ENCODE peak calls at places on chromosomes 1 and 21, in four cellular contexts. One of them, this sample, is unnamed.

GRCh38 chr21:31873275-31873695 is 465 bp downstream of the HUNK start:
- DNase-seq in K562: no peak
- DNase-seq in SK-N-SH: peak; percentile 88
- DNase-seq in WTC11: peak; percentile 42
- DNase-seq in this sample: peak; percentile 79

GRCh38 chr1:67850151-67850551 is 16.9 kb upstream of the GNG12 start:
- DNase-seq in K562: peak; percentile 49
- DNase-seq in SK-N-SH: peak; percentile 17
- DNase-seq in WTC11: no peak
- DNase-seq in this sample: no peak

GRCh38 chr21:45954271-45954670 is 27.3 kb upstream of the COL6A1 start:
- DNase-seq in K562: no peak
- DNase-seq in SK-N-SH: peak; percentile 31
- DNase-seq in WTC11: no peak
- DNase-seq in this sample: no peak

GRCh38 chr1:116763787-116764465 is 9.7 kb downstream of the CD2 start:
- DNase-seq in K562: peak; percentile 84
- DNase-seq in SK-N-SH: peak; percentile 42
- DNase-seq in WTC11: peak; percentile 55
- DNase-seq in this sample: no peak

GRCh38 chr1:38061883-38062328 is 15.3 kb upstream of the POU3F1 start:
- DNase-seq in K562: no peak
- DNase-seq in SK-N-SH: no peak
- DNase-seq in WTC11: no peak
- DNase-seq in this sample: no peak

GRCh38 chr1:157104598-157105293 is 5.1 kb upstream of the ETV3L start:
- DNase-seq in K562: no peak
- DNase-seq in SK-N-SH: no peak
- DNase-seq in WTC11: no peak
- DNase-seq in this sample: no peak

GRCh38 chr21:24367936-24368335 is 1239.3 kb downstream of the MRPL39 start:
- DNase-seq in K562: no peak
- DNase-seq in SK-N-SH: no peak
- DNase-seq in WTC11: no peak
- DNase-seq in this sample: no peak

GRCh38 chr1:168696125-168696524 is 32.9 kb downstream of the DPT start:
- DNase-seq in K562: no peak
- DNase-seq in SK-N-SH: no peak
- DNase-seq in WTC11: no peak
- DNase-seq in this sample: no peak

GRCh38 chr1:25568834-25569598 is 25.6 kb downstream of the LDLRAP1 start:
- DNase-seq in K562: peak; percentile 83
- DNase-seq in SK-N-SH: no peak
- DNase-seq in WTC11: no peak
- DNase-seq in this sample: no peak

GRCh38 chr1:240575976-240576666 is 35.8 kb downstream of the GREM2 start:
- DNase-seq in K562: peak; percentile 9
- DNase-seq in SK-N-SH: no peak
- DNase-seq in WTC11: no peak
- DNase-seq in this sample: no peak

GRCh38 chr1:43206721-43207228 is 34.6 kb downstream of the CFAP57 start:
- DNase-seq in K562: no peak
- DNase-seq in SK-N-SH: no peak
- DNase-seq in WTC11: peak; percentile 60
- DNase-seq in this sample: no peak

GRCh38 chr21:26977741-26978140 is 10.9 kb upstream of the ADAMTS5 start:
- DNase-seq in K562: no peak
- DNase-seq in SK-N-SH: no peak
- DNase-seq in WTC11: no peak
- DNase-seq in this sample: no peak

GRCh38 chr1:74712863-74713262 is 20.0 kb downstream of the CRYZ start:
- DNase-seq in K562: no peak
- DNase-seq in SK-N-SH: no peak
- DNase-seq in WTC11: no peak
- DNase-seq in this sample: no peak

GRCh38 chr1:28437260-28437923 is 67.9 kb downstream of the PHACTR4 start:
- DNase-seq in K562: peak; percentile 63
- DNase-seq in SK-N-SH: no peak
- DNase-seq in WTC11: no peak
- DNase-seq in this sample: no peak

GRCh38 chr1:111491070-111491469 is 12.4 kb downstream of the ADORA3 start:
- DNase-seq in K562: no peak
- DNase-seq in SK-N-SH: no peak
- DNase-seq in WTC11: no peak
- DNase-seq in this sample: no peak

GRCh38 chr1:23452011-23452411 is 27.5 kb upstream of the TCEA3 start:
- DNase-seq in K562: no peak
- DNase-seq in SK-N-SH: peak; percentile 54
- DNase-seq in WTC11: no peak
- DNase-seq in this sample: no peak
- TF ChIP-seq TEAD4 in K562: no peak
- TF ChIP-seq TEAD4 in SK-N-SH: no peak
- TF ChIP-seq TEAD4 in WTC11: no peak
- TF ChIP-seq TEAD4 in this sample: no peak

DNA sequence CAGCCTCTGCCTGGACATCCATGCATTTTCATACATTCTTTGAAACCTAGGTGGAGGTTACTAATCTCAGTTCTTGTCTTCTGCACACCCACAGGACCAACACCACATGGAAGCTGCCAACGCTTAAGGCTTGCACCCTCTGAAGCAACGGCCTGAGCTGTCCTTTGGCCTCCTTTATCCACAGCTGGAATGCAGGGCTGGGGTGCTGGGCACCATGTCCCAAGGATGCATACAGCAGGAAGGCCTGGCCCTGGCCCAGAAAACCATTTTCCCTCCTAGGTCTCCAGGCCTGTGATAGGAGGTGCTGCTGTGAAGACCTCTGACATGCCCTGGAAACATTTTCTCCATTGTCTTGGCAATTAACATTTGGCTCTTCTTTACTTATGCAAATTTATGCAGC is 1168.6 kb downstream of the KCNT2 start:
- DNase-seq in K562: no peak
- DNase-seq in SK-N-SH: no peak
- DNase-seq in WTC11: no peak
- DNase-seq in this sample: no peak
- TF ChIP-seq TEAD4 in K562: no peak
- TF ChIP-seq TEAD4 in SK-N-SH: no peak
- TF ChIP-seq TEAD4 in WTC11: no peak
- TF ChIP-seq TEAD4 in this sample: no peak

DNA sequence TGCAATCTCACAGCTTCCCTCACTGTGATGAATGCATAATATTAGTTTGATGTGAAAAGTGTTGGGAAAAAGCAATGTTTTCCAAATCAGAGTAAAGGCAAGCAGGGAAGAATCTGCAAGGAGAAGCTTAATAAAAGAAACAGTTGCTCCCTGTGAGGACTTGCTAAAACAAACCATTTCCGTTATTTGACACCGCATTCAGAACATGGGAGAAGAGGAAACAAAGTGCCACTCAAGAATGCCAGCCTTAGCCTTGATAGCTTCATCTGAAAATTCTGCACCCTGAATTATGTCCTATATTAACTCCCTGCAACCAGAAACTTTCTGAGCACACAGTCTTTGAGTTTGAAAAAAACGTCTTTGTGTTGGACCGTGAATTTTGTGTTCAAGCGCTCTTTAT is 208.7 kb downstream of the DAB1 start:
- DNase-seq in K562: no peak
- DNase-seq in SK-N-SH: no peak
- DNase-seq in WTC11: no peak
- DNase-seq in this sample: no peak
- TF ChIP-seq TEAD4 in K562: no peak
- TF ChIP-seq TEAD4 in SK-N-SH: no peak
- TF ChIP-seq TEAD4 in WTC11: no peak
- TF ChIP-seq TEAD4 in this sample: no peak

GRCh38 chr1:232470711-232471110 is 159.2 kb downstream of the SIPA1L2 start:
- DNase-seq in K562: no peak
- DNase-seq in SK-N-SH: no peak
- DNase-seq in WTC11: no peak
- DNase-seq in this sample: no peak
- TF ChIP-seq TEAD4 in K562: no peak
- TF ChIP-seq TEAD4 in SK-N-SH: no peak
- TF ChIP-seq TEAD4 in WTC11: no peak
- TF ChIP-seq TEAD4 in this sample: no peak

GRCh38 chr1:30916296-30916695 is 7.7 kb upstream of the SDC3 start:
- DNase-seq in K562: no peak
- DNase-seq in SK-N-SH: no peak
- DNase-seq in WTC11: peak; percentile 1
- DNase-seq in this sample: no peak
- TF ChIP-seq TEAD4 in K562: no peak
- TF ChIP-seq TEAD4 in SK-N-SH: no peak
- TF ChIP-seq TEAD4 in WTC11: no peak
- TF ChIP-seq TEAD4 in this sample: no peak

DNA sequence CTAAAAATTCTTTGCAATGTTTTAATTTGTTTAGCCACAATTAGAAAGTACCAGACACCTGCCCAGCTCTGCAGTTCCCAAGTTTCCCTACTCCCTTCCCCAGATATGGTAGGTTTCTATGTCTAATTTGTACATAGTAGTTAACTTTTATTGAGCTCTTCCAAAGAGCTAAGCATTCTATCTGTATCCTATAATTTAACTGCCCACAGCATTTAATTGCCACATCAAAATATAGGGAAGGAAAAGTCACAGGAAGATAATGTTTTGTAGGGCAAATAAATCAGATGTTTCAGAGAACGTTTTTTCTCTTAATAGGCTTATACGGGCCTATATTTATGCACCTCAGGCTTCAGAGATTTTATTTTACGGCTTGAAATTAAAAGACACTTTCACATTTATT is 15.7 kb upstream of the FMO3 start:
- DNase-seq in K562: no peak
- DNase-seq in SK-N-SH: no peak
- DNase-seq in WTC11: no peak
- DNase-seq in this sample: no peak
- TF ChIP-seq TEAD4 in K562: no peak
- TF ChIP-seq TEAD4 in SK-N-SH: no peak
- TF ChIP-seq TEAD4 in WTC11: no peak
- TF ChIP-seq TEAD4 in this sample: no peak

DNA sequence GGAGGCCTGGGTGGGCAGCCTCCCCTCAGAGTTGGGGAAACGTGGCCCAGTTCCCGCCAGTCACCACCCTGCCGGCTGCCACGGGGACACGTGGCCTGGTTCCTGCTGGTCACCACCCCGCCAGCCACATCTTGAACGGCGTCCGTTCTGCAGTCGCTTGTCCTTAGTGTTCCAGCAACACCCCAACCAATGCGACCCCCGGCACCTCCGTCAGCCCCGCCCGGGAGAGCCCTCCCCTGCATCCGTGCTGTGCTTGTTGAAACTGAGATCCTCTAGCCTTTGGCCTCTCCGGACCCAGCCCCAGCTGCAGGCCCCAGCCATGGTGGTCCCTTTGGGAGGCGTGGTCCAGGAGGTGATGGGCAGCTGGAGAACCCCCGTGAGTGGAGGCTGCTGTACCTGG is 18.7 kb downstream of the PRKCZ start:
- DNase-seq in K562: no peak
- DNase-seq in SK-N-SH: no peak
- DNase-seq in WTC11: no peak
- DNase-seq in this sample: no peak
- TF ChIP-seq TEAD4 in K562: no peak
- TF ChIP-seq TEAD4 in SK-N-SH: no peak
- TF ChIP-seq TEAD4 in WTC11: no peak
- TF ChIP-seq TEAD4 in this sample: no peak

DNA sequence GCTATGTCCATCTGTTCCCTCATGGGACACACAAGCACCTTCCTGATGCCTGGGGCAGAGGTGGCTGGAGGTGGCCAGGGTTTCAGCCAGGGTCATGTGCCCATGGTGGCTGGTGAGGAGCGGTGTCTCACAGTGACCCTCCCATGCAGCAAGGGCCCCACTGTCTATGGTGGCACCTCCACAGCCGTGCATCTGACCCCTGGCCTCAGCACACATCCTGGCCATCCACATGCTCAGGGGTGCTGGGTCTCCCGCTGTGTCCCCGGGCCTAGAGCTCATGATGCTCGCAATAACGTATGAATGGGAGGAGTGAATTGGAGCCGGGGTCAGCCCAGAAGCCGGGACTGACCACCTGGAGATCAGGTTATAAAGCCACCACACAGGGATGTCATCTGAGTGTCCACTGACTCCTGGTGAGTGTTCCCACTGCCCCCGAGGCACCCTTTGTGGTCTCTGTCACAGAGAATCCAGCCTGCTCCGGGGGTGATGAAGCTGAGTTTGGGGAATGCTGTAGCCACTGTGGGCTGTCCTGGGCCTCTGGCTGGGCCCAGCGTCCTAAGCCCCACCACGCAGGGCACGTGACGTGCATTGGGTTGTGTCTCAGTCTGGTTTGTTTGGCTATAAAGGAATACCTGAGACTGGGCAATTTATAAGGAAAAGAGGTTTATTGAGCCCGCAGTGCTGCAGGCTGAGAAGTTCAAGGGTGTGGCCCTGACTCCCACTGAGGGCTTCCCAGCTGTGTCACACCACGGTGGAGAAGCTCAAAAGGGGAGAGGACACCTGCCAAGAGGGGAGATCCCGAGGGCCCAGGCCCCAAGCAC is 51.7 kb downstream of the SIK1 start:
- DNase-seq in K562: no peak
- DNase-seq in SK-N-SH: no peak
- DNase-seq in WTC11: no peak
- DNase-seq in this sample: no peak
- TF ChIP-seq TEAD4 in K562: no peak
- TF ChIP-seq TEAD4 in SK-N-SH: no peak
- TF ChIP-seq TEAD4 in WTC11: no peak
- TF ChIP-seq TEAD4 in this sample: no peak

GRCh38 chr1:117967900-117968299 is 38.4 kb downstream of the WDR3 start:
- DNase-seq in K562: no peak
- DNase-seq in SK-N-SH: peak; percentile 2
- DNase-seq in WTC11: no peak
- DNase-seq in this sample: no peak
- TF ChIP-seq TEAD4 in K562: no peak
- TF ChIP-seq TEAD4 in SK-N-SH: no peak
- TF ChIP-seq TEAD4 in WTC11: no peak
- TF ChIP-seq TEAD4 in this sample: no peak